ENCODE peak calls at places on chromosome 6, in ten cellular contexts. E is lower leg skin, V is fibroblast of pulmonary artery, N is T-helper 1 cell, I is transverse colon, M is NCI-H1694 treated with DMSO at 0.1 percent for 48 hours, G is SK-MEL-5, X is KG1, O is osteocyte, B is EL. Q is an unnamed sample.

GRCh38 chr6:163865380-163865779 is 450.9 kb downstream of the QKI start:
- DNase-seq in E (no peak), V (no peak), N (no peak), I (no peak), M (no peak), G (no peak), X (no peak), O (no peak), B (no peak), Q (no peak)

GRCh38 chr6:20946037-20946436 is 411.8 kb downstream of the CDKAL1 start:
- DNase-seq in E (no peak), V (peak), N (no peak), I (no peak), M (no peak), G (peak), X (peak), O (no peak), B (peak), Q (no peak)

GRCh38 chr6:35311390-35312075 is 13.9 kb downstream of the DEF6 start:
- DNase-seq in E (no peak), V (no peak), N (peak), I (peak), M (no peak), G (no peak), X (peak), O (no peak), B (no peak), Q (no peak)

GRCh38 chr6:129542705-129543104 is 167.3 kb downstream of the ARHGAP18 start:
- DNase-seq in E (no peak), V (no peak), N (no peak), I (no peak), M (no peak), G (no peak), X (no peak), O (no peak), B (no peak), Q (no peak)

GRCh38 chr6:96856822-96857221 is 19.5 kb upstream of the GPR63 start:
- DNase-seq in E (no peak), V (no peak), N (no peak), I (no peak), M (no peak), G (no peak), X (no peak), O (no peak), B (no peak), Q (no peak)

GRCh38 chr6:168575346-168576098 is 134.5 kb downstream of the SMOC2 start:
- DNase-seq in E (no peak), V (no peak), N (no peak), I (no peak), M (no peak), G (no peak), X (no peak), O (peak), B (no peak), Q (no peak)

GRCh38 chr6:39664173-39664572 is 61.0 kb downstream of the KIF6 start:
- DNase-seq in E (no peak), V (no peak), N (no peak), I (no peak), M (no peak), G (peak), X (no peak), O (no peak), B (no peak), Q (no peak)

GRCh38 chr6:157629220-157629619 is 193.8 kb upstream of the SNX9 start:
- DNase-seq in E (no peak), V (peak), N (no peak), I (no peak), M (no peak), G (no peak), X (peak), O (no peak), B (no peak), Q (no peak)

GRCh38 chr6:134162932-134163331 is 110.5 kb upstream of the SLC2A12 start:
- DNase-seq in E (no peak), V (no peak), N (no peak), I (peak), M (no peak), G (no peak), X (no peak), O (no peak), B (no peak), Q (no peak)

GRCh38 chr6:4466769-4467480 is 309.3 kb upstream of the CDYL start:
- DNase-seq in E (no peak), V (peak), N (no peak), I (no peak), M (no peak), G (peak), X (no peak), O (no peak), B (peak), Q (no peak)

GRCh38 chr6:35048031-35048613 is 93.0 kb downstream of the TCP11 start:
- DNase-seq in E (no peak), V (no peak), N (no peak), I (no peak), M (no peak), G (no peak), X (no peak), O (no peak), B (no peak), Q (no peak)

GRCh38 chr6:16355699-16356481 is 117.5 kb downstream of the GMPR start:
- DNase-seq in E (no peak), V (peak), N (no peak), I (no peak), M (no peak), G (no peak), X (no peak), O (no peak), B (peak), Q (no peak)

GRCh38 chr6:168314948-168315347 is 4.6 kb downstream of the DACT2 start:
- DNase-seq in E (peak), V (peak), N (no peak), I (no peak), M (no peak), G (peak), X (no peak), O (peak), B (no peak), Q (no peak)

GRCh38 chr6:16130437-16130891 is 1.6 kb downstream of the MYLIP start:
- DNase-seq in E (no peak), V (no peak), N (no peak), I (peak), M (no peak), G (no peak), X (no peak), O (no peak), B (peak), Q (no peak)

GRCh38 chr6:152981989-152982767 is 663 bp downstream of the FBXO5 start:
- DNase-seq in E (no peak), V (no peak), N (no peak), I (peak), M (no peak), G (peak), X (no peak), O (no peak), B (no peak), Q (no peak)

GRCh38 chr6:47126647-47127339 is 84.7 kb upstream of the ADGRF1 start:
- DNase-seq in E (no peak), V (peak), N (no peak), I (peak), M (no peak), G (no peak), X (no peak), O (no peak), B (no peak), Q (no peak)

GRCh38 chr6:157445277-157445676 is 64.3 kb downstream of the ZDHHC14 start:
- DNase-seq in E (no peak), V (no peak), N (no peak), I (no peak), M (no peak), G (no peak), X (no peak), O (no peak), B (no peak), Q (no peak)

GRCh38 chr6:113291751-113292445 is 565.2 kb upstream of the MARCKS start:
- DNase-seq in E (no peak), V (peak), N (no peak), I (no peak), M (no peak), G (no peak), X (no peak), O (no peak), B (no peak), Q (no peak)

GRCh38 chr6:138188278-138188923 is 26.7 kb downstream of the ARFGEF3 start:
- DNase-seq in E (no peak), V (no peak), N (no peak), I (peak), M (no peak), G (peak), X (no peak), O (no peak), B (no peak), Q (no peak)

GRCh38 chr6:14135865-14136539 is 18.4 kb downstream of the CD83 start:
- DNase-seq in E (no peak), V (no peak), N (no peak), I (no peak), M (no peak), G (no peak), X (no peak), O (no peak), B (no peak), Q (no peak)

GRCh38 chr6:1049900-1050299 is 262.0 kb upstream of the FOXQ1 start:
- DNase-seq in E (no peak), V (no peak), N (no peak), I (no peak), M (no peak), G (no peak), X (no peak), O (no peak), B (no peak), Q (no peak)

GRCh38 chr6:44040786-44041185 is 86.5 kb downstream of the MRPL14 start:
- DNase-seq in E (no peak), V (no peak), N (no peak), I (no peak), M (no peak), G (no peak), X (no peak), O (no peak), B (no peak), Q (no peak)

GRCh38 chr6:137218917-137219663 is at the start of gene IFNGR1:
- DNase-seq in E (peak), V (peak), N (peak), I (peak), M (peak), G (peak), X (peak), O (peak), B (peak), Q (peak)

GRCh38 chr6:138647006-138647405 is 126.6 kb upstream of the CCDC28A start:
- DNase-seq in E (no peak), V (peak), N (no peak), I (no peak), M (no peak), G (no peak), X (no peak), O (no peak), B (peak), Q (no peak)

GRCh38 chr6:157219201-157220200 is 103.8 kb downstream of the TMEM242 start:
- DNase-seq in E (no peak), V (peak), N (no peak), I (no peak), M (no peak), G (no peak), X (no peak), O (no peak), B (peak), Q (no peak)

GRCh38 chr6:155171747-155172191 is 92.0 kb upstream of the CLDN20 start:
- DNase-seq in E (no peak), V (peak), N (no peak), I (no peak), M (peak), G (no peak), X (no peak), O (no peak), B (peak), Q (no peak)

GRCh38 chr6:143598466-143599080 is 79.2 kb upstream of the PHACTR2 start:
- DNase-seq in E (no peak), V (no peak), N (peak), I (no peak), M (no peak), G (no peak), X (peak), O (no peak), B (no peak), Q (no peak)

GRCh38 chr6:35581633-35582032 is 68.9 kb upstream of the TULP1 start:
- DNase-seq in E (no peak), V (no peak), N (no peak), I (no peak), M (no peak), G (no peak), X (no peak), O (no peak), B (no peak), Q (no peak)

GRCh38 chr6:149931501-149931900 is 8.6 kb upstream of the RAET1G start:
- DNase-seq in E (no peak), V (no peak), N (no peak), I (no peak), M (no peak), G (no peak), X (no peak), O (no peak), B (no peak), Q (no peak)

GRCh38 chr6:617485-618100 is 39.3 kb downstream of the HUS1B start:
- DNase-seq in E (peak), V (no peak), N (no peak), I (no peak), M (no peak), G (peak), X (no peak), O (no peak), B (no peak), Q (no peak)

GRCh38 chr6:155317186-155317585 is 2.9 kb upstream of the TFB1M start:
- DNase-seq in E (no peak), V (peak), N (no peak), I (no peak), M (no peak), G (no peak), X (no peak), O (no peak), B (no peak), Q (no peak)

GRCh38 chr6:43185391-43185790 is 3.4 kb downstream of the CUL9 start:
- DNase-seq in E (no peak), V (no peak), N (no peak), I (no peak), M (no peak), G (no peak), X (no peak), O (no peak), B (no peak), Q (no peak)

GRCh38 chr6:152170702-152171667 is 363.5 kb downstream of the ESR1 start:
- DNase-seq in E (no peak), V (peak), N (no peak), I (no peak), M (no peak), G (no peak), X (no peak), O (no peak), B (no peak), Q (no peak)

GRCh38 chr6:80528115-80528514 is 421.6 kb downstream of the BCKDHB start:
- DNase-seq in E (no peak), V (peak), N (no peak), I (no peak), M (no peak), G (no peak), X (no peak), O (no peak), B (no peak), Q (no peak)

GRCh38 chr6:834190-834589 is 141.3 kb upstream of the EXOC2 start:
- DNase-seq in E (no peak), V (no peak), N (no peak), I (no peak), M (no peak), G (no peak), X (no peak), O (no peak), B (no peak), Q (no peak)

GRCh38 chr6:72810571-72811280 is 188.9 kb downstream of the KCNQ5 start:
- DNase-seq in E (no peak), V (no peak), N (no peak), I (no peak), M (no peak), G (peak), X (no peak), O (no peak), B (peak), Q (no peak)